ENCODE peak calls at places on chromosome 1, in eight cellular contexts. L is lower lobe of right lung; U is activated gamma-delta T cell treated with anti-CD3 and anti-CD28 coated beads, Interleukin-2, amount 50 U/mL, for 16 hours; M is fibroblast of pulmonary artery; T is endodermal cell; N is uterus; E is stimulated activated CD4-positive, alpha-beta T cell treated with anti-CD3 and anti-CD28 coated beads, TNF-alpha, amount 100 ng/mL, for 1 hour; P is RPMI8226. D is an unnamed sample.

GRCh38 chr1:88698764-88699163 is 14.7 kb downstream of the PKN2 start:
- DNase-seq in P (no peak), L (no peak), E (no peak), M (no peak), N (no peak), T (no peak), U (no peak), D (no peak)

GRCh38 chr1:61254629-61255323 is 172.4 kb downstream of the NFIA start:
- DNase-seq in T (no peak), E (no peak), N (no peak), U (no peak), M (peak), P (no peak), L (no peak), D (no peak)

GRCh38 chr1:59204001-59204400 is 92.9 kb upstream of the FGGY start:
- DNase-seq in P (no peak), N (no peak), T (no peak), U (no peak), M (peak), E (no peak), L (peak), D (no peak)

GRCh38 chr1:66380452-66381212 is 153.3 kb upstream of the SGIP1 start:
- DNase-seq in N (no peak), P (peak), E (no peak), L (no peak), M (no peak), U (no peak), T (no peak), D (no peak)

GRCh38 chr1:30035522-30036228 is 687.7 kb downstream of the MATN1 start:
- DNase-seq in L (no peak), T (peak), E (no peak), P (no peak), M (no peak), N (no peak), U (no peak), D (no peak)

GRCh38 chr1:147605591-147605990 is 64.3 kb downstream of the BCL9 start:
- DNase-seq in L (no peak), E (no peak), U (no peak), N (no peak), T (no peak), M (no peak), P (no peak), D (no peak)

GRCh38 chr1:214637722-214638473 is 34.9 kb downstream of the CENPF start:
- DNase-seq in N (no peak), T (peak), U (peak), M (peak), E (no peak), L (no peak), P (peak), D (no peak)

GRCh38 chr1:244353572-244354091 is 98.1 kb downstream of the ADSS2 start:
- DNase-seq in M (peak), U (no peak), N (peak), T (peak), E (no peak), P (no peak), L (peak), D (no peak)

GRCh38 chr1:159532922-159533321 is 2.9 kb downstream of the OR10J5 start:
- DNase-seq in L (no peak), N (no peak), M (peak), P (no peak), U (no peak), T (no peak), E (no peak), D (no peak)

GRCh38 chr1:209486861-209487260 is 96.7 kb upstream of the CAMK1G start:
- DNase-seq in M (peak), N (no peak), L (no peak), T (no peak), P (no peak), E (no peak), U (no peak), D (no peak)

GRCh38 chr1:153509729-153510354 is 25.9 kb downstream of the S100A6 start:
- DNase-seq in N (no peak), E (peak), U (peak), T (peak), P (peak), M (no peak), L (peak), D (peak)

GRCh38 chr1:59178803-59179202 is 118.1 kb upstream of the FGGY start:
- DNase-seq in L (no peak), N (no peak), U (no peak), E (no peak), M (no peak), T (no peak), P (no peak), D (no peak)